ENCODE peak calls at places on chromosomes 16 and 17, in ten cellular contexts. Y, T, S, H, P, B, O, J, G and Z are unnamed samples.

GRCh38 chr16:20944861-20945390 is 44.4 kb downstream of the LYRM1 start:
- DNase-seq in O (no peak), G (no peak), H (no peak), J (peak; percentile 65), B (no peak), P (peak; percentile 22), Y (no peak), S (no peak), T (no peak), Z (no peak)

GRCh38 chr17:11701906-11702305 is 103.6 kb downstream of the DNAH9 start:
- DNase-seq in T (no peak), B (no peak), H (no peak), O (no peak), G (no peak), J (no peak), P (no peak), Y (no peak), S (no peak), Z (no peak)

GRCh38 chr17:5122586-5123342 is 6.9 kb downstream of the USP6 start:
- DNase-seq in H (no peak), Y (peak; percentile 62), G (peak; percentile 58), O (peak; percentile 12), P (no peak), J (no peak), S (peak; percentile 67), B (peak; percentile 58), T (peak; percentile 33), Z (no peak)

GRCh38 chr16:6111390-6111789 is 1013.8 kb upstream of the EEF2KMT start:
- DNase-seq in J (peak; percentile 74), G (no peak), S (no peak), O (no peak), H (no peak), B (no peak), T (no peak), P (no peak), Y (no peak), Z (no peak)

GRCh38 chr16:11734025-11734652 is 8.5 kb downstream of the TXNDC11 start:
- DNase-seq in Y (no peak), J (no peak), B (no peak), T (no peak), S (no peak), O (no peak), H (peak; percentile 21), P (no peak), G (no peak), Z (no peak)

GRCh38 chr17:14101976-14102375 is 32.7 kb downstream of the COX10 start:
- DNase-seq in J (no peak), B (no peak), G (no peak), H (no peak), Y (no peak), T (no peak), O (no peak), P (no peak), S (no peak), Z (no peak)

GRCh38 chr16:78571880-78572279 is 472.4 kb downstream of the WWOX start:
- DNase-seq in J (peak; percentile 28), S (no peak), B (no peak), Y (no peak), H (no peak), G (no peak), T (no peak), P (no peak), O (no peak), Z (no peak)

GRCh38 chr17:80970044-80970761 is 21.4 kb upstream of the CHMP6 start:
- DNase-seq in J (no peak), H (peak; percentile 55), S (no peak), Y (no peak), T (no peak), O (peak; percentile 65), G (peak; percentile 62), B (peak; percentile 51), P (no peak), Z (no peak)

GRCh38 chr17:43880420-43880991 is 26.8 kb downstream of the MPP2 start:
- DNase-seq in G (peak; percentile 74), B (peak; percentile 64), S (no peak), H (no peak), O (no peak), Y (no peak), P (no peak), J (no peak), T (peak; percentile 68), Z (no peak)

GRCh38 chr17:12902046-12902445 is 112.7 kb downstream of the ARHGAP44 start:
- DNase-seq in Y (no peak), G (no peak), P (no peak), O (no peak), H (no peak), T (no peak), B (no peak), J (no peak), S (no peak), Z (no peak)

GRCh38 chr17:10875411-10875810 is 37.5 kb upstream of the PIRT start:
- DNase-seq in H (no peak), O (no peak), P (no peak), B (no peak), G (peak; percentile 73), Y (no peak), J (no peak), T (no peak), S (no peak), Z (no peak)

GRCh38 chr17:11705111-11705510 is 106.8 kb downstream of the DNAH9 start:
- DNase-seq in G (no peak), T (peak; percentile 13), Y (no peak), B (no peak), O (no peak), H (no peak), J (no peak), P (no peak), S (no peak), Z (no peak)

GRCh38 chr16:47519037-47519436 is 57.9 kb downstream of the PHKB start:
- DNase-seq in T (no peak), H (no peak), B (no peak), O (no peak), P (no peak), Y (no peak), G (no peak), S (no peak), J (peak; percentile 13), Z (no peak)

GRCh38 chr17:4136373-4136772 is 6.5 kb downstream of the ZZEF1 start:
- DNase-seq in O (no peak), H (peak; percentile 33), B (peak; percentile 90), Y (no peak), T (no peak), J (peak; percentile 73), S (peak; percentile 75), P (no peak), G (no peak), Z (no peak)

GRCh38 chr17:45405250-45406086 is 27.2 kb downstream of the ARHGAP27 start:
- DNase-seq in S (no peak), G (peak; percentile 97), B (peak; percentile 56), O (no peak), J (peak; percentile 15), H (no peak), P (no peak), Y (no peak), T (no peak), Z (no peak)

GRCh38 chr16:853981-854807 is 53.7 kb upstream of the GNG13 start:
- DNase-seq in S (no peak), J (no peak), Y (no peak), T (no peak), P (no peak), G (no peak), H (no peak), O (no peak), B (no peak), Z (no peak)
- H3K27ac ChIP-seq in S (no peak overlapping the region), J (no peak overlapping the region), Y (no peak overlapping the region), T (no peak overlapping the region), P (no peak overlapping the region), G (no peak overlapping the region), H (no peak overlapping the region), O (no peak overlapping the region), B (no peak overlapping the region), Z (no peak overlapping the region)

DNA sequence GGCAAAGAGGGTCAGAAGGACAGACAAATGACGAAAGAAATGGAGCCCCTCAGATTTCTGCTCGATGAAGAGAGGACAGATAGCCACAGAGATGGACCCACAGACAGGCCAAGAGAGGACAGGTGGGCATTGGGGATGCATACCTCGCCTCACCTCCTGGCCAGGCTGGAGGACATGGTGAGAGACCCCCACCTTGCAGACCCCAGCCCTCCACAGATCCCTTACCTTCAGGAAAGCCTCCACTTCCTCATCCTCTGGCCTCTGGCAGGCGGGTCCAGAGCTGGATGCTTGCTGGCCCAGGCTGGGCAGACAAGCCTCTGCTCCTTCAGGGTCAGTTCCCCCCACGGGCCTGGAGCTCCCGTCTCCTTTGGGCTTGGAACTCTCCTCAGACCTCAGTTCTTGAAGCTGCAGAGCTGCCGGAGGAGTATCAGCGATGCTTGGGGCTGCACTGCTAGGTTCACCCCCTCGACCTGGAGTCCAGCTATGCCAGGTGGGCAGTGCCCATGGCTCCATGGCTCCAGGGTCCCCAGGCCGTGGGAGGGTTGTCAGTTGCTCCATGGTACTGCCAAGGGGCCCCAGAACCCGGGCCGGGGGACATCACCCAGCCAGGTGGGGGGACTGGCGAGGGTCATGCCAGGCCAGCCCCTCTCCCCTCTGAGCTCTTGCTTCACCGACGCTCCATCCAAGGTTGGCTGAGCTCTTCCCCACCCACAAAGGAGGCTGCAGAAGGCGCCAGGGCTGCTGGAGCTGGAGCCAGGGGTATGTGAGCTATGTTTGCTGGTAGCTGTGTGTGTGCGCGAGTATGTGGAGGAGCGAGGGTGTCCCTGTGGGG is 1.0 kb downstream of the TSPOAP1 start:
- DNase-seq in S (no peak), H (no peak), O (no peak), G (no peak), P (no peak), T (no peak), Y (no peak), J (peak; percentile 18), B (peak; percentile 55), Z (no peak)
- H3K4me3 ChIP-seq in S (no peak overlapping the region), H (no peak overlapping the region), O (no peak overlapping the region), G (no peak overlapping the region), P (no peak overlapping the region), T (no peak overlapping the region), Y (no peak overlapping the region), J (no peak overlapping the region), B (peak overlapping the region; percentile 66), Z (peak overlapping the region; percentile 7)

DNA sequence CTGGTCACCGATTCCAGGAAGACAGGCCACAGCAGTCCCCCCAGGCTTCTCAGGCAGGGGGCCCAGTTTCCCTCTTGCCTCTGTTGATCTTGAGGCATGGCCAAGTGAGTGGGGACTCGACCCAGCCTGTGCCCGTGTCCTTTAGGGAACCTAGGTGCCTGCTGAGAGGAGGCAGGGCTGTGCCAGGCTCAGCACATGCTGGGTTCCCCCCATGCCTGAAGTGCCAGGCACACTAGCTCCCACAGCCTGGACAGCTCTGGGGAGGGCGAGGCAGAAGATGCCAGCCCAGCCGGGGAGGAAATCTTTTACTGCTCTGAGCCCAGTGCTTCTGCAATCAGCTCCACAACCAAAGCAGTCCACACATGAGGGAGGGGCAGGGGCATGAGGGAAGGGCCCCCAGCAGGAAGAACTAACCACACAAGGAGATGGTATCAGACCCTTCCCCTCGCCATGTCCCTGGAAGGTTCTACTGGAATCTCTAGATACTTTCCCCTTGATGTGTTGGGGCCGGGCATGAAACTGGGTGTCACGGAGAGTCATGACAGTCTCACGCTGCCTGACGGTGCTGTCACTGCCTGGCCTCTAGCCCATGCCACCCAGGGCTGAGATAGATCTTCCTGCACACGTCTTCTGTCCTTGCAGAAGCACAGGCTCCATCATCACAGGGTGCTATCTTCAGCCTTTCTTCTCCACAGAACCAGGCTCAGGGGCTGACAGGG is 25.5 kb downstream of the MYO18A start:
- DNase-seq in T (no peak), G (no peak), B (no peak), H (peak; percentile 56), J (no peak), Y (no peak), P (peak; percentile 56), S (no peak), O (no peak), Z (no peak)
- H3K4me1 ChIP-seq in T (peaks cover 80% of the 10 kb centered on the region), G (peaks cover 26% of the 10 kb centered on the region), B (peaks cover 73% of the 10 kb centered on the region), H (peaks cover 73% of the 10 kb centered on the region), J (peaks cover 46% of the 10 kb centered on the region), Y (peaks cover 34% of the 10 kb centered on the region), P (peaks cover 73% of the 10 kb centered on the region), S (no peaks in the 10 kb centered on the region), O (peaks cover 29% of the 10 kb centered on the region), Z (peaks cover 65% of the 10 kb centered on the region)

GRCh38 chr17:83149326-83149725 is 69.9 kb downstream of the METRNL start:
- DNase-seq in O (no peak), P (no peak), J (no peak), G (no peak), T (peak; percentile 2), Y (no peak), S (peak; percentile 29), H (no peak), B (no peak), Z (no peak)
- H3K27ac ChIP-seq in O (no peak overlapping the region), P (no peak overlapping the region), J (no peak overlapping the region), G (no peak overlapping the region), T (no peak overlapping the region), Y (no peak overlapping the region), S (no peak overlapping the region), H (no peak overlapping the region), B (no peak overlapping the region), Z (no peak overlapping the region)